ENCODE peak calls at places on chromosomes 4 and X, in four cellular contexts. V, B, W and X are unnamed samples.

GRCh38 chr4:137283737-137284136 is 248.6 kb downstream of the PCDH18 start:
- DNase-seq in V (no peak), B (no peak), W (no peak), X (no peak)

GRCh38 chr4:1601852-1602525 is 82.1 kb downstream of the FAM53A start:
- DNase-seq in V (no peak), B (no peak), W (no peak), X (no peak)

GRCh38 chrX:1587161-1587560 is 4.2 kb upstream of the AKAP17A start:
- DNase-seq in V (no peak), B (no peak), W (no peak), X (no peak)

GRCh38 chrX:128975716-128976115 is 547.6 kb downstream of the SMARCA1 start:
- DNase-seq in V (no peak), B (peak), W (peak), X (no peak)

GRCh38 chrX:104137496-104137895 is 19.3 kb downstream of the SLC25A53 start:
- DNase-seq in V (peak), B (no peak), W (no peak), X (no peak)

GRCh38 chr4:94516067-94516466 is 64.3 kb downstream of the PDLIM5 start:
- DNase-seq in V (peak), B (no peak), W (no peak), X (no peak)

GRCh38 chrX:104047171-104047570 is 7.4 kb downstream of the H2BW2 start:
- DNase-seq in V (no peak), B (no peak), W (no peak), X (no peak)

GRCh38 chr4:103074598-103075434 is 1.7 kb downstream of the SLC9B2 start:
- DNase-seq in V (no peak), B (no peak), W (no peak), X (no peak)

GRCh38 chr4:27003602-27004238 is 143.1 kb downstream of the STIM2 start:
- DNase-seq in V (no peak), B (peak), W (no peak), X (no peak)

GRCh38 chr4:118811008-118811764 is 24.7 kb downstream of the SEC24D start:
- DNase-seq in V (no peak), B (no peak), W (no peak), X (no peak)

GRCh38 chrX:66019310-66019652 is 20.6 kb downstream of the VSIG4 start:
- DNase-seq in V (no peak), B (no peak), W (no peak), X (no peak)

GRCh38 chr4:151031831-151032605 is 16.9 kb upstream of the LRBA start:
- DNase-seq in V (peak), B (no peak), W (no peak), X (no peak)

GRCh38 chr4:87410157-87410556 is 12.2 kb upstream of the NUDT9 start:
- DNase-seq in V (no peak), B (no peak), W (no peak), X (no peak)

GRCh38 chr4:111066887-111067286 is 444.0 kb upstream of the PITX2 start:
- DNase-seq in V (peak), B (no peak), W (no peak), X (no peak)

GRCh38 chr4:78068481-78068880 is 11.4 kb downstream of the FRAS1 start:
- DNase-seq in V (no peak), B (no peak), W (no peak), X (no peak)

GRCh38 chr4:142984871-142985585 is 138.9 kb upstream of the INPP4B start:
- DNase-seq in V (no peak), B (no peak), W (no peak), X (no peak)

GRCh38 chr4:37392540-37393255 is 148.2 kb downstream of the NWD2 start:
- DNase-seq in V (peak), B (no peak), W (peak), X (no peak)

GRCh38 chr4:53563824-53564223 is 27.5 kb downstream of the LNX1 start:
- DNase-seq in V (peak), B (peak), W (peak), X (no peak)

GRCh38 chr4:129239088-129239487 is 143.1 kb downstream of the C4orf33 start:
- DNase-seq in V (peak), B (no peak), W (no peak), X (no peak)

GRCh38 chrX:53073115-53073581 is 9.0 kb upstream of the TSPYL2 start:
- DNase-seq in V (no peak), B (no peak), W (no peak), X (no peak)

GRCh38 chr4:153729901-153730300 is 29.9 kb downstream of the RNF175 start:
- DNase-seq in V (no peak), B (no peak), W (no peak), X (no peak)

GRCh38 chr4:77145806-77146425 is 11.1 kb upstream of the CCNG2 start:
- DNase-seq in V (no peak), B (no peak), W (no peak), X (no peak)